ENCODE peak calls at places on chromosome 21, in six cellular contexts. One of them, this sample, is unnamed.

GRCh38 chr21:40186036-40186435 is 318.8 kb downstream of the PCP4 start:
- DNase-seq in Peyer's patch: no peak
- DNase-seq in endodermal cell: no peak
- DNase-seq in brain microvascular endothelial cell: no peak
- DNase-seq in A549: no peak
- DNase-seq in ascending aorta: no peak
- DNase-seq in this sample: no peak

GRCh38 chr21:44761011-44761729 is 40.5 kb downstream of the UBE2G2 start:
- DNase-seq in Peyer's patch: peak
- DNase-seq in endodermal cell: peak
- DNase-seq in ascending aorta: no peak
- DNase-seq in brain microvascular endothelial cell: no peak
- DNase-seq in A549: peak
- DNase-seq in this sample: no peak

GRCh38 chr21:44487831-44488230 is 32.5 kb downstream of the LRRC3 start:
- DNase-seq in brain microvascular endothelial cell: peak
- DNase-seq in endodermal cell: peak
- DNase-seq in ascending aorta: no peak
- DNase-seq in Peyer's patch: no peak
- DNase-seq in A549: no peak
- DNase-seq in this sample: no peak

GRCh38 chr21:43727571-43728466 is 8.9 kb downstream of the PDXK start:
- DNase-seq in Peyer's patch: peak
- DNase-seq in ascending aorta: no peak
- DNase-seq in A549: peak
- DNase-seq in endodermal cell: peak
- DNase-seq in brain microvascular endothelial cell: no peak
- DNase-seq in this sample: peak

GRCh38 chr21:46226920-46227599 is 1.5 kb downstream of the LSS start:
- DNase-seq in ascending aorta: no peak
- DNase-seq in brain microvascular endothelial cell: peak
- DNase-seq in Peyer's patch: peak
- DNase-seq in endodermal cell: peak
- DNase-seq in A549: no peak
- DNase-seq in this sample: no peak

GRCh38 chr21:45823100-45823681 is 158.4 kb upstream of the COL6A1 start:
- DNase-seq in endodermal cell: no peak
- DNase-seq in A549: no peak
- DNase-seq in Peyer's patch: no peak
- DNase-seq in brain microvascular endothelial cell: no peak
- DNase-seq in ascending aorta: no peak
- DNase-seq in this sample: no peak

GRCh38 chr21:44365967-44366585 is 12.7 kb downstream of the TRPM2 start:
- DNase-seq in endodermal cell: peak
- DNase-seq in Peyer's patch: no peak
- DNase-seq in brain microvascular endothelial cell: no peak
- DNase-seq in A549: no peak
- DNase-seq in ascending aorta: no peak
- DNase-seq in this sample: no peak

GRCh38 chr21:18411565-18411964 is 8.0 kb upstream of the TMPRSS15 start:
- DNase-seq in Peyer's patch: no peak
- DNase-seq in brain microvascular endothelial cell: no peak
- DNase-seq in endodermal cell: no peak
- DNase-seq in ascending aorta: no peak
- DNase-seq in A549: no peak
- DNase-seq in this sample: no peak

GRCh38 chr21:39020751-39021474 is 162.3 kb downstream of the PSMG1 start:
- DNase-seq in A549: no peak
- DNase-seq in brain microvascular endothelial cell: peak
- DNase-seq in ascending aorta: no peak
- DNase-seq in Peyer's patch: no peak
- DNase-seq in endodermal cell: peak
- DNase-seq in this sample: peak

GRCh38 chr21:42145569-42146250 is 73.2 kb upstream of the ABCG1 start:
- DNase-seq in Peyer's patch: peak
- DNase-seq in endodermal cell: peak
- DNase-seq in ascending aorta: peak
- DNase-seq in A549: peak
- DNase-seq in brain microvascular endothelial cell: peak
- DNase-seq in this sample: peak
- TF ChIP-seq CTCF in Peyer's patch: peak
- TF ChIP-seq CTCF in endodermal cell: peak
- TF ChIP-seq CTCF in ascending aorta: peak
- TF ChIP-seq CTCF in A549: peak
- TF ChIP-seq CTCF in brain microvascular endothelial cell: peak
- TF ChIP-seq CTCF in this sample: peak

GRCh38 chr21:42263591-42264131 is 44.7 kb downstream of the ABCG1 start:
- DNase-seq in brain microvascular endothelial cell: no peak
- DNase-seq in Peyer's patch: no peak
- DNase-seq in ascending aorta: peak
- DNase-seq in endodermal cell: no peak
- DNase-seq in A549: no peak
- DNase-seq in this sample: peak

GRCh38 chr21:42264245-42265195 is 45.6 kb downstream of the ABCG1 start:
- DNase-seq in endodermal cell: no peak
- DNase-seq in A549: no peak
- DNase-seq in Peyer's patch: no peak
- DNase-seq in ascending aorta: no peak
- DNase-seq in brain microvascular endothelial cell: no peak
- DNase-seq in this sample: no peak

GRCh38 chr21:42260121-42260520 is 41.2 kb downstream of the ABCG1 start:
- DNase-seq in brain microvascular endothelial cell: no peak
- DNase-seq in ascending aorta: no peak
- DNase-seq in A549: no peak
- DNase-seq in endodermal cell: no peak
- DNase-seq in Peyer's patch: no peak
- DNase-seq in this sample: no peak

GRCh38 chr21:42262826-42263225 is 43.9 kb downstream of the ABCG1 start:
- DNase-seq in A549: peak
- DNase-seq in ascending aorta: peak
- DNase-seq in Peyer's patch: no peak
- DNase-seq in brain microvascular endothelial cell: no peak
- DNase-seq in endodermal cell: no peak
- DNase-seq in this sample: peak

GRCh38 chr21:42261832-42262200 is 42.9 kb downstream of the ABCG1 start:
- DNase-seq in brain microvascular endothelial cell: no peak
- DNase-seq in endodermal cell: no peak
- DNase-seq in Peyer's patch: no peak
- DNase-seq in A549: no peak
- DNase-seq in ascending aorta: no peak
- DNase-seq in this sample: no peak
- H3K27ac ChIP-seq in brain microvascular endothelial cell: peak
- H3K27ac ChIP-seq in endodermal cell: no peak
- H3K27ac ChIP-seq in Peyer's patch: peak
- H3K27ac ChIP-seq in A549: no peak
- H3K27ac ChIP-seq in ascending aorta: no peak
- H3K27ac ChIP-seq in this sample: no peak

GRCh38 chr21:33078907-33079582 is 9.1 kb downstream of the OLIG1 start:
- DNase-seq in Peyer's patch: no peak
- DNase-seq in A549: peak
- DNase-seq in ascending aorta: no peak
- DNase-seq in endodermal cell: no peak
- DNase-seq in brain microvascular endothelial cell: peak
- DNase-seq in this sample: no peak
- TF ChIP-seq CTCF in Peyer's patch: no peak
- TF ChIP-seq CTCF in A549: no peak
- TF ChIP-seq CTCF in ascending aorta: no peak
- TF ChIP-seq CTCF in endodermal cell: no peak
- TF ChIP-seq CTCF in brain microvascular endothelial cell: no peak
- TF ChIP-seq CTCF in this sample: no peak

GRCh38 chr21:14850394-14850793 is 214.4 kb downstream of the NRIP1 start:
- DNase-seq in Peyer's patch: no peak
- DNase-seq in brain microvascular endothelial cell: no peak
- DNase-seq in A549: no peak
- DNase-seq in endodermal cell: no peak
- DNase-seq in ascending aorta: no peak
- DNase-seq in this sample: no peak
- H3K27ac ChIP-seq in Peyer's patch: no peak
- H3K27ac ChIP-seq in brain microvascular endothelial cell: peak
- H3K27ac ChIP-seq in A549: no peak
- H3K27ac ChIP-seq in endodermal cell: no peak
- H3K27ac ChIP-seq in ascending aorta: no peak
- H3K27ac ChIP-seq in this sample: no peak

GRCh38 chr21:29360799-29361765 is 62.4 kb downstream of the BACH1 start:
- DNase-seq in Peyer's patch: no peak
- DNase-seq in A549: no peak
- DNase-seq in ascending aorta: no peak
- DNase-seq in endodermal cell: no peak
- DNase-seq in brain microvascular endothelial cell: no peak
- DNase-seq in this sample: peak
- TF ChIP-seq CTCF in Peyer's patch: no peak
- TF ChIP-seq CTCF in A549: no peak
- TF ChIP-seq CTCF in ascending aorta: no peak
- TF ChIP-seq CTCF in endodermal cell: peak
- TF ChIP-seq CTCF in brain microvascular endothelial cell: peak
- TF ChIP-seq CTCF in this sample: no peak

GRCh38 chr21:36170823-36171222 is 14.2 kb downstream of the DOP1B start:
- DNase-seq in ascending aorta: no peak
- DNase-seq in A549: no peak
- DNase-seq in endodermal cell: no peak
- DNase-seq in brain microvascular endothelial cell: no peak
- DNase-seq in Peyer's patch: no peak
- DNase-seq in this sample: no peak
- H3K27ac ChIP-seq in ascending aorta: no peak
- H3K27ac ChIP-seq in A549: no peak
- H3K27ac ChIP-seq in endodermal cell: no peak
- H3K27ac ChIP-seq in brain microvascular endothelial cell: no peak
- H3K27ac ChIP-seq in Peyer's patch: no peak
- H3K27ac ChIP-seq in this sample: no peak

GRCh38 chr21:28793043-28793442 is 199.6 kb downstream of the LTN1 start:
- DNase-seq in endodermal cell: no peak
- DNase-seq in ascending aorta: no peak
- DNase-seq in Peyer's patch: no peak
- DNase-seq in A549: no peak
- DNase-seq in brain microvascular endothelial cell: peak
- DNase-seq in this sample: no peak
- TF ChIP-seq CTCF in endodermal cell: peak
- TF ChIP-seq CTCF in ascending aorta: peak
- TF ChIP-seq CTCF in Peyer's patch: no peak
- TF ChIP-seq CTCF in A549: no peak
- TF ChIP-seq CTCF in brain microvascular endothelial cell: peak
- TF ChIP-seq CTCF in this sample: no peak